ENCODE peak calls at places on chromosomes 12 and 14, in eight cellular contexts. K is coronary artery, F is OCI-LY7, C is body of pancreas, G is A673, J is MM.1S, U is esophagus squamous epithelium, Q is colonic mucosa. R is an unnamed sample.

GRCh38 chr14:64766430-64767151 is 62.4 kb downstream of the PLEKHG3 start:
- DNase-seq in Q (no peak), G (no peak), F (no peak), U (no peak), J (no peak), K (no peak), C (no peak), R (peak)

GRCh38 chr14:74419086-74419485 is 6.9 kb downstream of the SYNDIG1L start:
- DNase-seq in J (no peak), Q (no peak), C (no peak), K (no peak), U (no peak), F (no peak), G (no peak), R (no peak)

GRCh38 chr14:100438678-100439592 is 115.8 kb downstream of the SLC25A47 start:
- DNase-seq in J (no peak), C (peak), U (no peak), K (no peak), F (no peak), G (no peak), Q (peak), R (peak)

GRCh38 chr12:124696689-124697476 is 129.5 kb upstream of the NCOR2 start:
- DNase-seq in Q (no peak), F (no peak), G (no peak), C (no peak), J (no peak), K (no peak), U (no peak), R (no peak)

GRCh38 chr12:6538420-6539275 is 4.3 kb downstream of the GAPDH start:
- DNase-seq in C (no peak), F (peak), J (peak), K (no peak), G (peak), U (no peak), Q (no peak), R (peak)

GRCh38 chr14:76953196-76953945 is 75.1 kb downstream of the IRF2BPL start:
- DNase-seq in G (peak), C (peak), J (no peak), Q (peak), K (peak), U (no peak), F (no peak), R (no peak)

GRCh38 chr14:90894241-90894640 is 78.0 kb upstream of the TTC7B start:
- DNase-seq in K (no peak), F (no peak), U (no peak), C (no peak), G (no peak), J (no peak), Q (no peak), R (no peak)

GRCh38 chr12:116717466-116718457 is 20.1 kb downstream of the SPRING1 start:
- DNase-seq in J (no peak), U (no peak), C (peak), G (no peak), Q (peak), K (peak), F (no peak), R (no peak)

GRCh38 chr12:106227641-106228319 is 20.0 kb downstream of the CKAP4 start:
- DNase-seq in J (no peak), K (peak), U (no peak), G (no peak), C (peak), Q (peak), F (no peak), R (peak)

GRCh38 chr12:51923506-51924365 is 16.4 kb downstream of the ACVRL1 start:
- DNase-seq in Q (peak), K (no peak), G (peak), C (peak), U (no peak), F (peak), J (peak), R (peak)

GRCh38 chr12:116360579-116361403 is 83.3 kb upstream of the MED13L start:
- DNase-seq in F (no peak), U (no peak), Q (no peak), J (peak), G (no peak), K (no peak), C (no peak), R (no peak)

GRCh38 chr14:75293920-75294648 is 15.5 kb downstream of the FOS start:
- DNase-seq in J (peak), K (peak), U (no peak), Q (peak), C (peak), F (peak), G (peak), R (peak)

GRCh38 chr12:117255386-117255785 is 65.1 kb upstream of the FBXO21 start:
- DNase-seq in F (no peak), J (no peak), C (no peak), K (no peak), U (no peak), Q (no peak), G (no peak), R (no peak)

GRCh38 chr14:34043627-34044372 is 92.9 kb upstream of the EGLN3 start:
- DNase-seq in G (no peak), C (no peak), Q (peak), K (no peak), U (no peak), F (no peak), J (peak), R (peak)

GRCh38 chr12:23824358-23824757 is 125.1 kb downstream of the SOX5 start:
- DNase-seq in G (no peak), K (no peak), J (no peak), U (no peak), C (no peak), Q (no peak), F (no peak), R (no peak)

GRCh38 chr14:37083599-37083998 is 88.8 kb downstream of the SLC25A21 start:
- DNase-seq in Q (no peak), U (no peak), K (no peak), G (no peak), F (no peak), C (no peak), J (no peak), R (no peak)

GRCh38 chr12:113930249-113930648 is 35.9 kb downstream of the RBM19 start:
- DNase-seq in U (no peak), G (no peak), J (no peak), K (no peak), Q (no peak), F (no peak), C (no peak), R (no peak)

GRCh38 chr12:132245521-132246101 is 83.8 kb downstream of the GALNT9 start:
- DNase-seq in Q (no peak), G (no peak), C (no peak), J (no peak), U (no peak), K (no peak), F (no peak), R (no peak)

GRCh38 chr12:31588976-31589375 is 2.0 kb downstream of the DENND5B start:
- DNase-seq in J (no peak), U (no peak), F (no peak), G (no peak), Q (no peak), K (no peak), C (no peak), R (no peak)
- H3K4me3 ChIP-seq in J (peak), U (peak), F (peak), G (peak), Q (no peak), K (peak), C (no peak), R (peak)

DNA sequence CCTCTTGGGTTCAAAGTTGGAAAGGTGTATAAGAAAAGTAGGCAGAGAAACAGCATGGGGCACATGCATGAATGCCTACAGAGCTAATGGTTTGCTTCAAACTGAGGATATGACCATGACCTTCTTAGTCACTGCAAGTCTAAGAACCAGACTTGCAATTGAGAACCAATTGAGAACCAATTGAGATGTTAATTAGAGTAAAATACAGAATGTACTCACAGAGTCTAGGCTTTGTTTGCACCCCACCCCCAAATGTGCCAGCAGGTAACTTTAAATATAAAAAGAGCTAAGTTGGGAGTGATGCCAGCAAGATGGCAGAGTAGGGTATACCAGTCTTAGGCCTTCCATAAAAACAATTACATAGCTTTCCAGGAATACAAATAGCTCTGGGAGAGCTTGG is 227.3 kb upstream of the ALG10 start:
- DNase-seq in K (no peak), G (no peak), Q (no peak), U (no peak), J (no peak), F (no peak), C (no peak), R (no peak)
- H3K27ac ChIP-seq in K (no peak), G (no peak), Q (no peak), U (no peak), J (no peak), F (no peak), C (no peak), R (no peak)

DNA sequence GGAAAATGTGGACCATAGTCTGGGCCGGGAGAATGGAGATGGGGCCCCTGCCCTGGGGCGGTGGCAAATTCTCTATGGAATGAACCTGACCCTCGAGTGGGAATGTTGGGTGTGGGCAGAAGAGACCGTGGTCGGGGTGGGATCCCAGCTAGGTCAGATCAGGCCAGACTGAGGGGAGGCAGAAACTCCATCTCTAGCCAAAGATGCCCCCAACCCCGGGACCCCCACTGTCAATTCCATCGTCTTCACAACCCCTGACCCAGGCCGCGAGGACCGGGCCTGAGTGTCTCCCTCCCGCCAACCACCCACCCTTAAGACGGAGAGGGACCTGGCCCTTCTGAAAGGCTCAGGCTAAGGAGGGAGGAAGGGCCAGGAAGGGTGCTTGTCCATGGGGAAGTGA is 733 bp downstream of the PLEKHD1 start:
- DNase-seq in F (no peak), C (no peak), U (no peak), J (no peak), G (no peak), Q (no peak), K (peak), R (no peak)
- H3K4me3 ChIP-seq in F (no peak), C (no peak), U (no peak), J (no peak), G (no peak), Q (no peak), K (peak), R (no peak)

GRCh38 chr12:92568631-92569128 is 134.1 kb upstream of the PLEKHG7 start:
- DNase-seq in G (no peak), J (no peak), F (no peak), K (no peak), Q (no peak), U (no peak), C (no peak), R (no peak)

GRCh38 chr12:92573104-92573503 is 129.7 kb upstream of the PLEKHG7 start:
- DNase-seq in U (no peak), F (no peak), K (no peak), G (no peak), J (no peak), C (peak), Q (no peak), R (no peak)

GRCh38 chr12:92571844-92572543 is 130.8 kb upstream of the PLEKHG7 start:
- DNase-seq in Q (no peak), C (no peak), U (no peak), F (no peak), K (no peak), J (no peak), G (no peak), R (no peak)

GRCh38 chr12:92571169-92571568 is 131.6 kb upstream of the PLEKHG7 start:
- DNase-seq in F (no peak), U (no peak), Q (no peak), G (no peak), J (no peak), K (no peak), C (no peak), R (no peak)

GRCh38 chr12:92570056-92570753 is 132.6 kb upstream of the PLEKHG7 start:
- DNase-seq in G (peak), J (peak), U (no peak), K (no peak), Q (peak), C (peak), F (peak), R (peak)
- H3K27ac ChIP-seq in G (no peak), J (no peak), U (peak), K (no peak), Q (no peak), C (peak), F (peak), R (peak)

GRCh38 chr12:115338566-115339294 is 654.8 kb upstream of the TBX3 start:
- DNase-seq in K (no peak), U (no peak), J (no peak), G (no peak), Q (no peak), C (no peak), F (no peak), R (peak)
- H3K4me3 ChIP-seq in K (no peak), U (no peak), J (no peak), G (no peak), Q (no peak), C (no peak), F (no peak), R (no peak)

DNA sequence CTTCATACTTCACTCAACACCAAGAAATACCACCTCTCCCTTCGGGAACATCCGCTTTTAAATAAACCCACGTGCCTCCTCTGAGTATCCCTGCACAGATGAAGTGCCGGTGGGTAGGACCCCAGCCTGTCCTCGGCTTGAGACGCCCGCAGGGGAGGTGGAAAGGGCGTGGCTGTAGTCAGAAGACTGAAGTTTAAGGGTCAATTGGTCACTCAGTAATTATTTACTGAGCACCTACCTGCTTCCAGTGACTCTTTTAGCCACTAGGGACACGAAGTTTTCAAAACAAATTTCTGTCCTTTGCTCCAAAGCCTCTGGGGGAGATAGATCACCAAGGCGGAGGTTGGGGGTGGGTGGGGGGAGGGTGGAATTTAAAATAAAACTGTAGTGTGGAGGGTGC is 309.4 kb downstream of the VRK1 start:
- DNase-seq in F (no peak), Q (no peak), J (no peak), U (no peak), G (no peak), K (no peak), C (no peak), R (no peak)
- H3K27ac ChIP-seq in F (no peak), Q (no peak), J (no peak), U (no peak), G (no peak), K (no peak), C (no peak), R (no peak)

GRCh38 chr12:14896477-14897184 is 11.0 kb upstream of the MGP start:
- DNase-seq in C (no peak), K (no peak), Q (no peak), G (peak), F (no peak), J (no peak), U (no peak), R (no peak)
- H3K4me3 ChIP-seq in C (no peak), K (peak), Q (no peak), G (no peak), F (no peak), J (no peak), U (peak), R (no peak)

DNA sequence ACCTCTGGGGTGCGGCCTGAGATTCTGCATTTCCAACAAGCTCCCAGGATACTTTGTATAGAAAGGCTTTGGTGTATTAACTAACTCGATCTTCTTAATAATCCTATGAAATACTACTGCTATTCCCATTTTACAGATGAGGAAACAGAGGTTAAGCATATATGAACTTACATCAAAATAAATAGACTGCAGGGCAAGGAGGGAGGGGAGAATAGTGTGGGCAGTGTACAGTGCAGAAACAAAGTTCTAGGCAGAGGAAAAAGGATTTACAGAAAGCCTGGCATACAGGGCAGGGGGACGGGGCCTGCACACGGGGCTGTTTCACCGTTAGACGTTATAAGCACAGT is 19.0 kb downstream of the NINJ2 start:
- DNase-seq in F (no peak), U (no peak), Q (no peak), J (no peak), K (no peak), G (no peak), C (no peak), R (peak)
- H3K27ac ChIP-seq in F (peak), U (peak), Q (peak), J (no peak), K (peak), G (no peak), C (no peak), R (no peak)

GRCh38 chr14:23405096-23405495 is 3.0 kb downstream of the MYH6 start:
- DNase-seq in Q (no peak), U (no peak), G (no peak), C (no peak), F (no peak), K (no peak), J (no peak), R (no peak)
- H3K4me3 ChIP-seq in Q (no peak), U (no peak), G (no peak), C (no peak), F (no peak), K (no peak), J (no peak), R (no peak)

DNA sequence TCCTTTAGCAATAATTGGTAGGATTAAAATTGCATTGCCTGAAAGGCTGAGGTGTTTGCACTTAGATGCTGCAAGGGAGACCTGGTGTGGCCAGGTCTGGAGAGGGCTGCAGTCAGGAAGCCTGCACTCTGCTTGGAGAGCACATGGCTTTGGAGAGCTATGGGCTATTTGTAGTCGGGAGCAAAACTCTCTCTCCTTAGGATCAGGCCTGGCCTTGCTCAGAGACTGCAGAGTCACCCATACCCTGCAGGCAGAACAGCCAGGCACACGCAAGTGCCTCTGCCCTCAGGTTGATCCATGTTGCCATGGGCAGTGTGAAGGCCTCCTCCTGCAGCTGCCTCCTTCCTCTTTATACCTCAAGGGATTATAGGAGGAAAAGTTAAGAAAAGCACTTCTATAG is 26.8 kb downstream of the CKB start:
- DNase-seq in K (no peak), Q (no peak), G (no peak), J (no peak), C (no peak), F (no peak), U (no peak), R (no peak)
- H3K27ac ChIP-seq in K (no peak), Q (no peak), G (no peak), J (no peak), C (no peak), F (no peak), U (no peak), R (no peak)

R was measured in endodermal cell.